ENCODE peak calls at places on chromosomes 16 and 17, in four cellular contexts. C, H, J and E are unnamed samples.

GRCh38 chr17:57243171-57243622 is 13.1 kb upstream of the MSI2 start:
- DNase-seq in H (peak), J (peak), C (peak), E (peak)

GRCh38 chr17:43359469-43360105 is 39.2 kb upstream of the ARL4D start:
- DNase-seq in J (no peak), C (no peak), H (no peak), E (no peak)

GRCh38 chr17:68515238-68515637 is 3.0 kb downstream of the PRKAR1A start:
- DNase-seq in C (no peak), H (no peak), J (no peak), E (no peak)

GRCh38 chr17:3827124-3827773 is 18.8 kb downstream of the NCBP3 start:
- DNase-seq in H (peak), C (peak), J (peak), E (peak)

GRCh38 chr16:27813591-27813990 is 249.9 kb downstream of the GSG1L start:
- DNase-seq in H (no peak), J (no peak), C (no peak), E (no peak)

GRCh38 chr16:50550035-50550434 is 1.8 kb downstream of the NKD1 start:
- DNase-seq in C (no peak), H (no peak), J (no peak), E (peak)

GRCh38 chr17:65559802-65560627 is 1.4 kb downstream of the AXIN2 start:
- DNase-seq in C (no peak), J (no peak), H (peak), E (no peak)

GRCh38 chr17:77821114-77821513 is 137.4 kb upstream of the TNRC6C start:
- DNase-seq in C (no peak), H (no peak), J (no peak), E (peak)

GRCh38 chr16:73743665-73744496 is 552.7 kb upstream of the PSMD7 start:
- DNase-seq in J (no peak), H (no peak), C (no peak), E (peak)

GRCh38 chr16:57995721-57996405 is 4.6 kb downstream of the ZNF319 start:
- DNase-seq in H (no peak), C (no peak), J (no peak), E (no peak)

GRCh38 chr17:80929449-80929848 is 62.2 kb upstream of the CHMP6 start:
- DNase-seq in H (no peak), C (no peak), J (no peak), E (no peak)

GRCh38 chr16:88318521-88318920 is 64.2 kb upstream of the ZNF469 start:
- DNase-seq in J (no peak), C (no peak), H (no peak), E (no peak)

GRCh38 chr17:41860254-41860931 is 4.8 kb downstream of the KLHL11 start:
- DNase-seq in J (no peak), H (no peak), C (no peak), E (no peak)

GRCh38 chr16:5502467-5502869 is 404.9 kb upstream of the EEF2KMT start:
- DNase-seq in C (peak), H (peak), J (no peak), E (peak)
- TF ChIP-seq CTCF in C (peak), H (peak), J (no peak), E (peak)

GRCh38 chr16:2786826-2787151 is 571 bp downstream of the PRSS33 start:
- DNase-seq in H (no peak), C (no peak), J (no peak), E (no peak)

GRCh38 chr16:2783581-2784375 is 3.6 kb downstream of the PRSS33 start:
- DNase-seq in C (no peak), H (no peak), J (no peak), E (no peak)

GRCh38 chr16:2786061-2786825 is 1.1 kb downstream of the PRSS33 start:
- DNase-seq in C (peak), H (no peak), J (no peak), E (no peak)

GRCh38 chr16:2784536-2785100 is 2.7 kb downstream of the PRSS33 start:
- DNase-seq in H (no peak), J (no peak), C (no peak), E (no peak)

DNA sequence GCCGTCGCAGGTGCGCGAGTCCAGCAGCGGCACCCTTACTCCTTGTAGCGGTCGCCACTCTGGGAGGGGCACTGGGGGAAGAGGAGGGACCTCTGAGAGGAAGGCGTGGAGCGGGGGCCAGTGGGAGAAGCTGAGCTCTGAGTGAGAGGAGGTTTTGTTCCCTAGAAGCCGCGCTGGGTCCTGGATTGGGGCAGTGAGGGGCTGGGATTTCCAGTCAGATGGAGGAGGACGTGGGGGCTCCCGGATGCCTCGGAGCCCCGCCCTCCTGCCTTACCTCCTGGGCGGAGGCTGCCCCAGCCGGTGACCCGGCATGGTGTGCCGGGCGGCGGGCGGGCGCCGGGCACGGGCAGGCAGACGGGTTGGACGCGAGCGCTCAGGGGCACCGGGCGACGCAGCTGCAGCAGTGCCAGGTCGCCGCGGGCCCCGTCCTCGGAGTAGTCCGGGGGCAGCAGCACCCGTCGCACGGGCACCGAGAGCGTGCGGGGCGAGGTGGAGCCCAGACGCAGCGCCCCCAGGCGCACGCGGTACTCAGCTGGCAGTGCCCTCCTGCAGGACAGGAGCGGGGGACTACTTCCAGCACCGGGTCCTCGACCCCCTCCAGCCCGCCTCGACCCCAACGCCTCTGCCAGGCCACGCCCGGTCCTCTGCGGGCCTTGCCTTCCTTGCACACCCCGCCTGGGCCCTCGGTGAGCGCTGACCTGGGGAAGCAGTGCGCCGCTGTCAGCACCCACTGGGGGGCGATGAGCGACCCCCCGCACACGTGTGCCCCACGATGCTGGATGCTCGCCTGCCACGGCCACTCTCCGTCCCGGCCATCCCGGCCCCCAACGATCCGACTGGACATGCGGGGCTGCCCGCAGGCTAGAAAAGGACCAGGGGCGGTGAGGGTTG is 2.0 kb downstream of the PRSS33 start:
- DNase-seq in H (no peak), J (no peak), C (peak), E (peak)
- TF ChIP-seq CTCF in H (no peak), J (no peak), C (peak), E (peak)

GRCh38 chr16:55706739-55707487 is 51.1 kb downstream of the SLC6A2 start:
- DNase-seq in C (no peak), H (no peak), J (no peak), E (no peak)

GRCh38 chr16:55701442-55702319 is 45.9 kb downstream of the SLC6A2 start:
- DNase-seq in J (peak), H (peak), C (peak), E (peak)

GRCh38 chr16:55700961-55701360 is 45.2 kb downstream of the SLC6A2 start:
- DNase-seq in H (no peak), C (no peak), J (no peak), E (no peak)

GRCh38 chr16:55700067-55700466 is 44.3 kb downstream of the SLC6A2 start:
- DNase-seq in J (no peak), C (no peak), H (no peak), E (no peak)

DNA sequence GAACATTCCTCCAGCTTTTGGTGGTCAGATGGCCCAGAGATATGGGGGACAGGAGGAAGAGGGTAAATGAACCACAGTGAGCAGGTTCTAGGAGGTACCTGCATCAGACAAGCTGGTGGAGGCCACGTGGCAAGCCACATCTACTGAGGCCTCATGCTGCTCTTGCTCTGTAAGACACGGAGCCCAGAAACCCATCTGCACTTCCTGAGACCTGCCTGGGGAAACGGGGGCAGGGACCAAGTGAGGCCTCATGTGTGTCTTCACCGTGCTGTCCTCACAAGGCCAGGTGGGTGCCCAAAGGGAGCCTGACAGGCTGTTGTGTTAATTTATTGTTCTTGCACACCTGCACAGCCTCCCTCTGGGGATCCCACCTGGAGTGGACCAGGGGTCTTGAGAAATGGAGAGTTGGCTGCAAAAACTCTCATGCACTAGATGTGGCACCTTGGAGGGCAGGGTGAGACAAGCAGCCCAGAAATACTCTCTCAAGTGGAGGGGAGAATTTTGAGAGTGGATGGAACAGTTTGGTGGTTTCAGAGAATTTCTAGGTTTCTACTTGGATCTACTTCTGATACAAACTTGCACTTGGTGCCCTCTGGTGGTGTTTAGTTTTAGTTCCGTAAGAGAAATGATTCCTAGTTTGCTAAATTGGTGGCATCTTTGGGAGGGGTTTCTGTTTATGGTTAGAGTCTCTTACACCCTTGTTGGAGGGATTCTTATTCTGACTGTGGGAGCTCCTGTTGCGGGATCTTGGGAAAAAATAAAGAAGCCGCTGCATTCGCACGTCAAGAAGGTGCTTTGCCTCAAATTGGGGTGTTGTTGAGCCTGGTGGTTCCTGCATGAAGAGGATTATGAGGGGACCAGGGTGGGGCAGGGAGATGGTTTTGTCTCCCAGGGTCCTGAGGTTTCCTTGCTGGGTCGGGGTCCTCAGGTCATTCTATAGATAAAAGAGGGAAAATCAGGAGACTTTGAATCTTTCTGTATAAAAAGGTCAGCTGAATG is 47.5 kb downstream of the SLC6A2 start:
- DNase-seq in J (peak), H (peak), C (peak), E (peak)
- TF ChIP-seq CTCF in J (peak), H (peak), C (peak), E (peak)

DNA sequence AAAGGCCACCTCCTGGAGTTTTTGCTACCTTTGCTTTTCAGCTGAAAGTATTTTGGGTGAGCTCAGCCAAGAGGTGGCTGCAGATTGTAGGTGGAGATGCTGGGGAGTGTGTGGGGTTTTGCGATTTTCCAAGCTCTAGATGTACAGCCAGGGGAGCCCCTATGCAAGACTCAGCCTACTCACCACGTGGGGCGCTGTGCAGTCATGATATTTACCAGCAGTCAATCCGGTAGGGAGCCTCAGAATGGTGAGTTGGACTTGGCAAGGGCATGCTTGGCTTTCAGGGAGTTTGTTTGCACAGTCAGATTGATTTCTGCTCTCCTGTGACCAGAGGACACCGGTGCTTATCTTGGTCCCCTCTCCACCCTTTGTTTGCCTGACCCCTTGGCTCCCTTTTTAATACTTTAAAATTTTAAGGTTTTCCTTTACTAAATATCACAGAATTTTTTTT is 175.3 kb downstream of the UTP18 start:
- DNase-seq in H (peak), J (peak), C (peak), E (peak)
- TF ChIP-seq CTCF in H (peak), J (peak), C (peak), E (no peak)

DNA sequence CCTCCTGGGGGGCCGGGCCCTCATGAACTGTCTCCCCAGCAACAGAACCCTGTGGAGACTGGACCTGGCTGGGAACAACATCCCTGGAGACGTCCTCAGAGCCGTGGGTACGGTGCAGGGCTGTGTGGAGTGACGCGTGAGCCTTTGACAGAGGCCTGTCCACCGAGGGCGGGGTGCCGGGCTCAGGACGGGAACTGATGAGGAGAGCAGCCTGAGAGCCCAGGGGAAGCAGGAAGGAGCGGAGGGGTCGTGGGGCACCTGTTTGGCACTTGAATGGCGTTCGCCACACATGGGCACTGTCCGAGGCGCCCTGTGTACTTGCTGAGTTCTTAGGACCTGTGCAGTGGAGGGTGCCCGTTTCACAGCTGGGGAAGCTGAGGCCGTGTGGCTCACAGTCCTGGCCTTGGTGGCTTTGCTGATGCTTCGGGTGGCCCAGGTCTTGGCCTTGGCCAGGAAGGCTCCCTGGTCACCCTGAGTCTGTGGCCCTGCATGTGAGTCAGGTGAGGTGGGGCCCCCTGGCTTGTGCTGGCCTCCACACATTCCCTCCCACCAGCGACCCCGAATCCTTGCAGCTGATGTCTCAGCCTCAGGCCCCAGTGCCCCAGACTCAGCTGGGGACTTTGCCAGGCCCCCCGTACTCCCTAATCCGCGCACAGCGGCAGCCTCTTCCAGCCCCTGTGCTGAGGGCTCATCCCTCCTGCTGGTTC is 2.4 kb downstream of the LRRC45 start:
- DNase-seq in C (no peak), H (no peak), J (no peak), E (no peak)
- TF ChIP-seq CTCF in C (no peak), H (no peak), J (no peak), E (no peak)

GRCh38 chr16:84982434-84982833 is 28.9 kb downstream of the ZDHHC7 start:
- DNase-seq in J (no peak), H (no peak), C (peak), E (peak)
- TF ChIP-seq CTCF in J (no peak), H (no peak), C (no peak), E (no peak)

GRCh38 chr16:29806096-29806579 is at the start of gene MAZ:
- DNase-seq in C (peak), H (peak), J (no peak), E (no peak)

GRCh38 chr16:29806641-29807425 is 504 bp downstream of the MAZ start:
- DNase-seq in H (peak), C (peak), J (no peak), E (peak)

GRCh38 chr16:29804020-29804419 is 2.3 kb upstream of the MAZ start:
- DNase-seq in H (no peak), C (no peak), J (no peak), E (no peak)

GRCh38 chr16:29804455-29805231 is 1.7 kb upstream of the MAZ start:
- DNase-seq in J (peak), C (no peak), H (no peak), E (no peak)

DNA sequence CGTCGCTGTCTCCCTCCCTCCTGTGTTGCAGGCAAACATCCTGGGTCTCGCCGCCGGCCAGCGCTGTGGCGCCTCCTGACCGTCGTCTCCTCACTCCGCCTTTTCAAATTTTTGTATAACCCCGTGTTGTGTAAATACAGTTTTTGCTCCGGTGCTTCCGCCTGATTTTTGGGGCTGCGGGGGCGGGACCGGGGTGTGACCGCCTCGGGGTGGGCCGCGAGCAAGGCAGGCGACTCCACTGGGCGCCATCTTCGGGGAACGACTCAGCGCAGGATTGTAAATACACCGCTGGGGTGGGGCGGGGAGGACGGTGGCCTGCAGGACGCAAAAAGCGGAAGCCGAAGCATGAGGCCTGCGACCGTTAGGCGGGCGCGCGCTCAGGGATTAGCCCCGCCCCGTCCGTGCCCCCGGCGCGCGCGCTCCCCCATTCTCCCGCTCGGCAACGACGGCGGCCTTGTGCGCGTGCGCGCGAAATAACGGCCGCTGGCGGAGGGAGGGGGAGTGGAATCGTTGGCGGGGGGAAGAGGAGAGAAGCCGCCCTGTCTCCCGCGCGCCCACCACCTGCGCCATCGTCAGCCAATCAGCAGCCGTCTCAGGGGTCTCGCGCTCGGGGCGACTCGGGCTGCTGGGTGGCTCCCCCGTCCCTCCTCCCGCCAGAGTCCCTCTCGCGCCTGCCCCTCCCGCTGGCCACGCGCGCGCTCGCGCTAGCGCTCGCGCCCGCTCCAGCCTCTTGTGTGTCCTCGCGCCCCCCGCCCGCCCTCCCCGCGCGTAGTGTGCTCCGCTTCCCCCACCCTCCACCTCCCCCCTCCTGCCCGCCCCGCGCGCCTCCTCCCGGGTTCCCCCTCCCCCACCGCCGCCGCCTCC is 865 bp upstream of the MAZ start:
- DNase-seq in H (peak), J (peak), C (peak), E (peak)
- TF ChIP-seq CTCF in H (peak), J (no peak), C (peak), E (no peak)